ENCODE peak calls at places on chromosomes 2 and 18, in six cellular contexts. One of them, this sample, is unnamed.

GRCh38 chr2:223760838-223761502 is 76.4 kb downstream of the AP1S3 start:
- DNase-seq in stimulated activated CD4-positive, alpha-beta T cell treated with anti-CD3 and anti-CD28 coated beads, Interleukin-1b, Interleukin-23, amount 100 ng/mL, for 48 hours: peak
- DNase-seq in HEK293T: no peak
- DNase-seq in endothelial cell: no peak
- DNase-seq in left colon: peak
- DNase-seq in right cardiac atrium: peak
- DNase-seq in this sample: no peak

GRCh38 chr2:217433522-217433921 is 569.3 kb downstream of the TNS1 start:
- DNase-seq in HEK293T: no peak
- DNase-seq in stimulated activated CD4-positive, alpha-beta T cell treated with anti-CD3 and anti-CD28 coated beads, Interleukin-1b, Interleukin-23, amount 100 ng/mL, for 48 hours: no peak
- DNase-seq in endothelial cell: no peak
- DNase-seq in right cardiac atrium: peak
- DNase-seq in left colon: no peak
- DNase-seq in this sample: peak

GRCh38 chr18:37419272-37419671 is 146.3 kb downstream of the CELF4 start:
- DNase-seq in HEK293T: no peak
- DNase-seq in endothelial cell: no peak
- DNase-seq in stimulated activated CD4-positive, alpha-beta T cell treated with anti-CD3 and anti-CD28 coated beads, Interleukin-1b, Interleukin-23, amount 100 ng/mL, for 48 hours: no peak
- DNase-seq in left colon: no peak
- DNase-seq in right cardiac atrium: no peak
- DNase-seq in this sample: no peak

GRCh38 chr2:149146876-149147275 is 108.4 kb downstream of the LYPD6B start:
- DNase-seq in HEK293T: no peak
- DNase-seq in right cardiac atrium: no peak
- DNase-seq in left colon: no peak
- DNase-seq in endothelial cell: no peak
- DNase-seq in stimulated activated CD4-positive, alpha-beta T cell treated with anti-CD3 and anti-CD28 coated beads, Interleukin-1b, Interleukin-23, amount 100 ng/mL, for 48 hours: no peak
- DNase-seq in this sample: no peak

GRCh38 chr2:82796132-82796531 is 1662.9 kb downstream of the SUCLG1 start:
- DNase-seq in left colon: no peak
- DNase-seq in HEK293T: no peak
- DNase-seq in endothelial cell: no peak
- DNase-seq in stimulated activated CD4-positive, alpha-beta T cell treated with anti-CD3 and anti-CD28 coated beads, Interleukin-1b, Interleukin-23, amount 100 ng/mL, for 48 hours: no peak
- DNase-seq in right cardiac atrium: no peak
- DNase-seq in this sample: no peak

GRCh38 chr18:44060197-44060596 is 620.5 kb upstream of the SETBP1 start:
- DNase-seq in right cardiac atrium: peak
- DNase-seq in left colon: no peak
- DNase-seq in stimulated activated CD4-positive, alpha-beta T cell treated with anti-CD3 and anti-CD28 coated beads, Interleukin-1b, Interleukin-23, amount 100 ng/mL, for 48 hours: no peak
- DNase-seq in HEK293T: no peak
- DNase-seq in endothelial cell: no peak
- DNase-seq in this sample: no peak

GRCh38 chr18:63025251-63025710 is 294.3 kb downstream of the BCL2 start:
- DNase-seq in left colon: no peak
- DNase-seq in endothelial cell: peak
- DNase-seq in stimulated activated CD4-positive, alpha-beta T cell treated with anti-CD3 and anti-CD28 coated beads, Interleukin-1b, Interleukin-23, amount 100 ng/mL, for 48 hours: no peak
- DNase-seq in right cardiac atrium: no peak
- DNase-seq in HEK293T: peak
- DNase-seq in this sample: peak

GRCh38 chr2:97995026-97995733 is 568 bp downstream of the TMEM131 start:
- DNase-seq in stimulated activated CD4-positive, alpha-beta T cell treated with anti-CD3 and anti-CD28 coated beads, Interleukin-1b, Interleukin-23, amount 100 ng/mL, for 48 hours: peak
- DNase-seq in endothelial cell: peak
- DNase-seq in left colon: peak
- DNase-seq in right cardiac atrium: peak
- DNase-seq in HEK293T: peak
- DNase-seq in this sample: peak

GRCh38 chr2:232340171-232340935 is 38.2 kb upstream of the ALPP start:
- DNase-seq in stimulated activated CD4-positive, alpha-beta T cell treated with anti-CD3 and anti-CD28 coated beads, Interleukin-1b, Interleukin-23, amount 100 ng/mL, for 48 hours: no peak
- DNase-seq in HEK293T: no peak
- DNase-seq in endothelial cell: no peak
- DNase-seq in left colon: peak
- DNase-seq in right cardiac atrium: no peak
- DNase-seq in this sample: no peak

GRCh38 chr2:206085742-206086445 is at the start of gene INO80D:
- DNase-seq in HEK293T: peak
- DNase-seq in stimulated activated CD4-positive, alpha-beta T cell treated with anti-CD3 and anti-CD28 coated beads, Interleukin-1b, Interleukin-23, amount 100 ng/mL, for 48 hours: peak
- DNase-seq in right cardiac atrium: peak
- DNase-seq in left colon: peak
- DNase-seq in endothelial cell: peak
- DNase-seq in this sample: peak

GRCh38 chr18:73352546-73352945 is 484.8 kb upstream of the NETO1 start:
- DNase-seq in right cardiac atrium: peak
- DNase-seq in endothelial cell: no peak
- DNase-seq in left colon: no peak
- DNase-seq in HEK293T: no peak
- DNase-seq in stimulated activated CD4-positive, alpha-beta T cell treated with anti-CD3 and anti-CD28 coated beads, Interleukin-1b, Interleukin-23, amount 100 ng/mL, for 48 hours: no peak
- DNase-seq in this sample: peak